ENCODE peak calls at places on chromosome 20, in five cellular contexts. A, P, L, R and M are unnamed samples.

GRCh38 chr20:60934724-60935123 is 317.3 kb upstream of the CDH4 start:
- DNase-seq in A (no peak), P (no peak), L (no peak), R (no peak), M (no peak)

GRCh38 chr20:9590189-9590588 is 75.8 kb downstream of the LAMP5 start:
- DNase-seq in A (no peak), P (no peak), L (no peak), R (no peak), M (no peak)

GRCh38 chr20:11170025-11170424 is 496.2 kb upstream of the JAG1 start:
- DNase-seq in A (no peak), P (no peak), L (no peak), R (no peak), M (no peak)

GRCh38 chr20:6121504-6121903 is 1.3 kb downstream of the FERMT1 start:
- DNase-seq in A (no peak), P (no peak), L (no peak), R (no peak), M (no peak)

GRCh38 chr20:43331911-43332310 is 125.8 kb upstream of the SRSF6 start:
- DNase-seq in A (no peak), P (no peak), L (no peak), R (peak; percentile 41), M (no peak)

GRCh38 chr20:36273414-36274247 is 32.5 kb upstream of the DLGAP4 start:
- DNase-seq in A (no peak), P (no peak), L (no peak), R (no peak), M (peak; percentile 44)

GRCh38 chr20:26214991-26215390 is 518.3 kb upstream of the ZNF337 start:
- DNase-seq in A (no peak), P (no peak), L (no peak), R (no peak), M (no peak)

GRCh38 chr20:44921447-44921846 is 11.6 kb downstream of the PABPC1L start:
- DNase-seq in A (no peak), P (no peak), L (no peak), R (no peak), M (no peak)

GRCh38 chr20:10924628-10925266 is 250.9 kb upstream of the JAG1 start:
- DNase-seq in A (peak; percentile 32), P (no peak), L (no peak), R (no peak), M (no peak)

GRCh38 chr20:19828233-19828632 is 70.2 kb downstream of the RIN2 start:
- DNase-seq in A (peak; percentile 39), P (no peak), L (no peak), R (no peak), M (no peak)

GRCh38 chr20:9555781-9556180 is 41.4 kb downstream of the LAMP5 start:
- DNase-seq in A (peak; percentile 19), P (no peak), L (no peak), R (no peak), M (no peak)

GRCh38 chr20:47792021-47792618 is 6.8 kb upstream of the SULF2 start:
- DNase-seq in A (peak; percentile 71), P (no peak), L (no peak), R (peak; percentile 75), M (no peak)

GRCh38 chr20:60203451-60203850 is 245.2 kb downstream of the CDH26 start:
- DNase-seq in A (no peak), P (no peak), L (no peak), R (no peak), M (no peak)

DNA sequence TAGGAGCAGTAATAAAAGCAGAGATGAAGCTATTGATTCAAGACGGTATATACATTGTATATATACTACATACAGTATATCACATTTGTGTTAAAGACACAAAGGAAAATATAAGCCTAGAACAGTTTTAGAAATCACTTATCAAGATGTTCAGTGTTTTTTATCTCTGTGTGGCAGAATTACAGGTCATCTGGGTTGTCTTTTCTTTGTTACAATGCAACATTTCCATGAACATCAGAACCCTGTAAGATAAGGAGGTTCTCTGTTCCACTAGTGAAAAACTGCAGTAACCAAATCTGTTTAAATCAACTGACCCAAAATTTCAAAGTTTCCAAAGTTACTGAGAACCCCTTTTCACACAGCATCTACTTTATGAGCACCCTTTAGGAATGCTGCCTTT is 42.2 kb downstream of the B4GALT5 start:
- DNase-seq in A (no peak), P (no peak), L (no peak), R (no peak), M (no peak)
- H3K4me1 ChIP-seq in A (peaks cover 47% of the 10 kb centered on the region), P (peaks cover 10% of the 10 kb centered on the region), L (peaks cover 36% of the 10 kb centered on the region), R (peaks cover 32% of the 10 kb centered on the region), M (peaks cover 46% of the 10 kb centered on the region)

GRCh38 chr20:3410464-3410863 is 3.0 kb upstream of the DNAAF9 start:
- DNase-seq in A (no peak), P (no peak), L (no peak), R (no peak), M (no peak)
- H3K4me1 ChIP-seq in A (peaks cover 9% of the 10 kb centered on the region), P (no peaks in the 10 kb centered on the region), L (peaks cover 28% of the 10 kb centered on the region), R (no peaks in the 10 kb centered on the region), M (peaks cover 10% of the 10 kb centered on the region)

GRCh38 chr20:50434321-50434652 is 75.9 kb upstream of the PTPN1 start:
- DNase-seq in A (no peak), P (no peak), L (no peak), R (no peak), M (no peak)

GRCh38 chr20:50434653-50435396 is 75.4 kb upstream of the PTPN1 start:
- DNase-seq in A (no peak), P (no peak), L (no peak), R (no peak), M (no peak)

GRCh38 chr20:50435397-50436051 is 74.7 kb upstream of the PTPN1 start:
- DNase-seq in A (no peak), P (no peak), L (no peak), R (no peak), M (no peak)

GRCh38 chr20:50431066-50431450 is 79.1 kb upstream of the PTPN1 start:
- DNase-seq in A (no peak), P (no peak), L (no peak), R (no peak), M (no peak)

GRCh38 chr20:50433001-50433400 is 77.2 kb upstream of the PTPN1 start:
- DNase-seq in A (no peak), P (no peak), L (no peak), R (no peak), M (no peak)
- H3K4me1 ChIP-seq in A (peaks cover 3% of the 10 kb centered on the region), P (no peaks in the 10 kb centered on the region), L (peaks cover 35% of the 10 kb centered on the region), R (no peaks in the 10 kb centered on the region), M (peaks cover 8% of the 10 kb centered on the region)

DNA sequence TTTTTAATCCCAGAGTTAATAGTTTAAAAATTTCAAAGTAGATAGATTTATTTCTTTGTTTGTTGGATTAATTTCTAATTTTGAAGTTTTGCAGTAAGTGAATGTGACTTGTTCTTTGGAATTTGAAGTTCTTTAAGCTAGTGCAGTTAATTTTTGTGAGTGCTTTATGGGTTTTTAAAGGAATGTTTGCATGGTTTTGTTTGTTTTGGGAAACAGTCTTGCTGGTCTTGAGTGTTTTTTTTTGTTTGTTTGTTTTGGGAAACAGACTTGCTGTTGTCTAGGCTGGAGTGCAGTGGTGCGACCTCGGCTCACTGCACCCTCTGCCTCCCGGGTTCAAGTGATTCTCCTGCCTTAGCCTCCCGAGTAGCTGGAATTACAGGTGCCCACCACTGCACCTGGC is 9.5 kb downstream of the PANK2 start:
- DNase-seq in A (no peak), P (no peak), L (no peak), R (no peak), M (no peak)
- H3K4me1 ChIP-seq in A (no peaks in the 10 kb centered on the region), P (no peaks in the 10 kb centered on the region), L (peaks cover 79% of the 10 kb centered on the region), R (peaks cover 35% of the 10 kb centered on the region), M (peaks cover 32% of the 10 kb centered on the region)

GRCh38 chr20:24768226-24768625 is 180.8 kb upstream of the CST7 start:
- DNase-seq in A (peak; percentile 65), P (peak; percentile 21), L (peak; percentile 34), R (no peak), M (no peak)
- H3K4me1 ChIP-seq in A (peaks cover 4% of the 10 kb centered on the region), P (no peaks in the 10 kb centered on the region), L (no peaks in the 10 kb centered on the region), R (no peaks in the 10 kb centered on the region), M (no peaks in the 10 kb centered on the region)

GRCh38 chr20:63699466-63700198 is 3.2 kb downstream of the TNFRSF6B start:
- DNase-seq in A (no peak), P (peak; percentile 26), L (peak; percentile 75), R (peak; percentile 48), M (no peak)
- H3K4me1 ChIP-seq in A (peaks cover 10% of the 10 kb centered on the region), P (no peaks in the 10 kb centered on the region), L (peaks cover 55% of the 10 kb centered on the region), R (peaks cover 25% of the 10 kb centered on the region), M (no peaks in the 10 kb centered on the region)

GRCh38 chr20:3168829-3169590 is 4.3 kb downstream of the LZTS3 start:
- DNase-seq in A (no peak), P (no peak), L (no peak), R (no peak), M (no peak)

GRCh38 chr20:3168079-3168828 is 5.1 kb downstream of the LZTS3 start:
- DNase-seq in A (peak; percentile 87), P (peak; percentile 86), L (no peak), R (no peak), M (peak; percentile 91)

GRCh38 chr20:3166338-3166912 is 6.8 kb upstream of the FASTKD5 start:
- DNase-seq in A (no peak), P (no peak), L (no peak), R (no peak), M (no peak)

GRCh38 chr20:3166913-3167342 is 6.4 kb downstream of the LZTS3 start:
- DNase-seq in A (no peak), P (no peak), L (no peak), R (no peak), M (no peak)

DNA sequence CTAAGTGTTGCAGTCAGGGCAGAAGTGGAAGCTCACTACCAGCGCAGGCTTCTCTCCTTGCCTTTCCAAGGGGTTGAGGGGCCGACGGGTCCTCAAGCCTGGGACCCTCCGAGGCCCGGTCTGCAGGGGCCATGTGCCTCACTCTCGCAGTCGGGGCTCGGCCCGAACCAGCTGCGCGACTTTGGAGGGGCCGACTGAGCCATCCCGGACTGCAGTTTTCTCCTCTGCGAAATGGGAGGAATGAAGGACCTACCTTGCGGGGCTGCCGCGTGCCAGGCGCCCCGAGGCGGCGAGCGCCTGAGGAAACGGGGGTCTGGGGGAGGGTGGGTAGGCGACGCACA is 5.6 kb downstream of the LZTS3 start:
- DNase-seq in A (no peak), P (no peak), L (no peak), R (no peak), M (peak; percentile 47)
- H3K4me1 ChIP-seq in A (peaks cover 23% of the 10 kb centered on the region), P (no peaks in the 10 kb centered on the region), L (peaks cover 22% of the 10 kb centered on the region), R (peaks cover 11% of the 10 kb centered on the region), M (peaks cover 20% of the 10 kb centered on the region)